ENCODE peak calls at places on chromosomes 13 and 19, in five cellular contexts. Q is mesenchymal stem cell, D is fibroblast of lung, B is GM23248, F is PC-3. H is an unnamed sample.

GRCh38 chr13:110116072-110116487 is 190.9 kb downstream of the COL4A1 start:
- DNase-seq in Q (peak), D (peak), B (peak), F (peak), H (no peak)

GRCh38 chr13:28981530-28981929 is 161.4 kb downstream of the MTUS2 start:
- DNase-seq in Q (no peak), D (no peak), B (no peak), F (no peak), H (no peak)

GRCh38 chr13:44523176-44524017 is 52.7 kb downstream of the TSC22D1 start:
- DNase-seq in Q (peak), D (peak), B (peak), F (peak), H (peak)

GRCh38 chr19:50796634-50797428 is 6.6 kb downstream of the ACP4 start:
- DNase-seq in Q (no peak), D (no peak), B (no peak), F (no peak), H (no peak)

GRCh38 chr19:55336101-55336500 is 3.6 kb upstream of the KMT5C start:
- DNase-seq in Q (no peak), D (no peak), B (peak), F (peak), H (no peak)

GRCh38 chr19:13764821-13765394 is 586 bp downstream of the MRI1 start:
- DNase-seq in Q (peak), D (no peak), B (peak), F (peak), H (no peak)

GRCh38 chr13:90533866-90534265 is 813.6 kb upstream of the MIR17HG start:
- DNase-seq in Q (no peak), D (no peak), B (no peak), F (no peak), H (no peak)

GRCh38 chr19:51398096-51398704 is 7.8 kb upstream of the C19orf84 start:
- DNase-seq in Q (peak), D (peak), B (peak), F (peak), H (no peak)

GRCh38 chr13:39881383-39881782 is 225.9 kb downstream of the COG6 start:
- DNase-seq in Q (no peak), D (no peak), B (no peak), F (no peak), H (no peak)
- H3K27ac ChIP-seq in Q (no peak), D (no peak), B (no peak), F (no peak), H (no peak)

GRCh38 chr19:56404705-56405056 is 549 bp downstream of the ZNF583 start:
- DNase-seq in Q (no peak), D (no peak), B (peak), F (no peak), H (peak)
- H3K4me3 ChIP-seq in Q (peak), D (peak), B (peak), F (no peak), H (peak)

DNA sequence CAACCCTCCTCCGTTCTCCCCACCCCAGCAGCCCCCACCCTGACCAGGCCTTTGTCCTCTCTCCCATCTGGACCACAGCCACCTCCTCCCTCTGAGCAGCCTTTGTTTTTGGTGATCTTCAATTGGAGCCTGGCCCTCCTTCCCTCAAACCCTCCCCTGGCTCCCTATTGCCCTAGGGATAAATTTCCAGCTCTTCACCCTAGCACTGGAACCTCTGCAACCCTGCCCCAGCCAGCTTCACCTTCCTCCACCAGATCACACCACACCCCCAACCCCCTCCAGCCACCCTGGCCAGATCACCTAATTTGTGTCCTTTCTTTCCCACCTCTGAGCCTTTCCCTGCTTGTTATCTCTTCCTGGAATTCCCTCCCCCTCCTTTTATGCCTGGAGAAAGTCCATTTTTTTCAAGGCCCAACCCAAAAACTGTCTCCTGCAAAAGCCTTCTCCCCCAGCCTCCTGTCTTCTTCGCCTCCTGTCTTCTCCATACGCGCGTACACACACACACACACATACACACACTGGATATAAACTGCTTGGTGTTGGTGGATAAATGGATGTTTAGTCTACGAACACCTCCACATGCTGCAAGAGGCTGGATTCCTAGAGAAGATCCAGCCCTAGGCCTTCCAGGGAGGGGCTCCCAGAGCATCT is 5.2 kb upstream of the TLE2 start:
- DNase-seq in Q (peak), D (peak), B (no peak), F (no peak), H (no peak)
- H3K9ac ChIP-seq in Q (peak), D (no peak), B (peak), F (no peak), H (no peak)

GRCh38 chr13:33228645-33229445 is 56.7 kb downstream of the STARD13 start:
- DNase-seq in Q (peak), D (peak), B (peak), F (peak), H (peak)
- H3K27ac ChIP-seq in Q (peak), D (peak), B (peak), F (peak), H (no peak)

DNA sequence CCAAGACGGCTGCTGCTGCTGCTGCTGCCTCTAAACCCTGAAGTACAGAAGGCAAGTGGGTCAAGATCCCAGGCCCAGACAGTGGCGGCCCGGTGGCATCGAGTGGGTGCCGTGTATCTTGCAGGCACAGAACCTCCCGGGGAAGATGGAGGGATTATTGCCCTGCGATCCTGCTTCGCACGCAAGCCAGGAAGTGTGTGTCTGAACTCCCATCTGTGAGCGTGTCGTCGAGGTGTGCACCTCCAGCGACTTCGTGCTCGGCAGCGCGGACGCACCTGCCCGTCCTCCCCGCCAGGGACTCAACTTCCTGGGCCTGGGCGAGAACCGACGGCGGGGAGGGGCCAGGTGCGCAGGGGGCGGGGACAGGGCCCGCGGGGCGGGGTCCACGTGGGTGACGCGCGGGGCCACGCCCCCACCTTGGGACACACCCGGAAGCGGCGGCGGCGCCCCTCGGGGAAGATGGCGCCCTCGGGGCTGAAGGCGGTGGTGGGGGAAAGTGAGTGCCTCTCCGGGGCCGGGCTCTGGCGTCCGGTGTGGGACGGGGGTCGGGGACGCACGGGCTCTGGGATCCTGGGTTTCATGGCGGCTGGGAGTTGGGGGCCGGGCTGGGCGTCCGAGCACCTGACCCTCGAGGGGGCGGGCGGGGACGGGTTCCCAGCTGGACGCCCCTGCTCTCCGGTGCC is at the start of gene STXBP2:
- DNase-seq in Q (peak), D (no peak), B (peak), F (peak), H (peak)
- H3K4me3 ChIP-seq in Q (peak), D (no peak), B (no peak), F (peak), H (peak)

GRCh38 chr13:100110269-100110668 is 21.4 kb downstream of the PCCA start:
- DNase-seq in Q (no peak), D (no peak), B (no peak), F (no peak), H (no peak)

GRCh38 chr13:100106705-100107104 is 17.8 kb downstream of the PCCA start:
- DNase-seq in Q (no peak), D (no peak), B (no peak), F (no peak), H (no peak)

GRCh38 chr13:100115693-100116254 is 26.9 kb downstream of the PCCA start:
- DNase-seq in Q (no peak), D (no peak), B (no peak), F (no peak), H (peak)

GRCh38 chr13:100108913-100109507 is 20.1 kb downstream of the PCCA start:
- DNase-seq in Q (no peak), D (no peak), B (peak), F (no peak), H (no peak)

GRCh38 chr13:100112186-100112838 is 23.4 kb downstream of the PCCA start:
- DNase-seq in Q (no peak), D (no peak), B (no peak), F (no peak), H (no peak)
- H3K9ac ChIP-seq in Q (no peak), D (no peak), B (no peak), F (no peak), H (no peak)